ENCODE peak calls at places on chromosomes 5 and 9, in four cellular contexts. B is A549, J is GM12865, V is nephron progenitor cell. E is an unnamed sample.

GRCh38 chr9:34552606-34552981 is 29.8 kb upstream of the ENHO start:
- DNase-seq in B (no peak), J (no peak), V (no peak), E (no peak)

GRCh38 chr9:124436320-124436719 is 13.9 kb upstream of the ADGRD2 start:
- DNase-seq in B (no peak), J (peak; percentile 51), V (no peak), E (no peak)

GRCh38 chr5:76111510-76112174 is 28.5 kb downstream of the SV2C start:
- DNase-seq in B (no peak), J (no peak), V (no peak), E (no peak)

GRCh38 chr9:117293199-117294114 is 121.4 kb downstream of the ASTN2 start:
- DNase-seq in B (no peak), J (no peak), V (no peak), E (no peak)

GRCh38 chr9:111700776-111701175 is 39.4 kb downstream of the GNG10 start:
- DNase-seq in B (no peak), J (no peak), V (no peak), E (no peak)

GRCh38 chr5:176614805-176615478 is 5.0 kb upstream of the GPRIN1 start:
- DNase-seq in B (no peak), J (no peak), V (no peak), E (no peak)

GRCh38 chr9:106893088-106893487 is 30.1 kb downstream of the ZNF462 start:
- DNase-seq in B (peak; percentile 69), J (no peak), V (no peak), E (no peak)

GRCh38 chr9:128341435-128341849 is 1.1 kb downstream of the SLC27A4 start:
- DNase-seq in B (peak; percentile 84), J (peak; percentile 85), V (peak; percentile 65), E (peak; percentile 69)

GRCh38 chr5:14850419-14851066 is 21.0 kb downstream of the ANKH start:
- DNase-seq in B (no peak), J (no peak), V (no peak), E (no peak)

GRCh38 chr9:123356851-123357747 is 1.1 kb downstream of the CRB2 start:
- DNase-seq in B (no peak), J (no peak), V (no peak), E (no peak)

GRCh38 chr5:107669543-107670027 is 1.2 kb downstream of the EFNA5 start:
- DNase-seq in B (peak; percentile 45), J (peak; percentile 57), V (peak; percentile 72), E (peak; percentile 52)

GRCh38 chr5:50990296-50990924 is 324.0 kb downstream of the PARP8 start:
- DNase-seq in B (no peak), J (no peak), V (no peak), E (no peak)

GRCh38 chr5:132055808-132056609 is 4.4 kb upstream of the IL3 start:
- DNase-seq in B (no peak), J (no peak), V (no peak), E (peak; percentile 1)

GRCh38 chr5:98144710-98145109 is 628.8 kb upstream of the RGMB start:
- DNase-seq in B (no peak), J (no peak), V (no peak), E (no peak)

GRCh38 chr5:113606298-113607134 is 93.0 kb downstream of the YTHDC2 start:
- DNase-seq in B (peak; percentile 48), J (peak; percentile 47), V (peak; percentile 62), E (peak; percentile 66)

GRCh38 chr5:10300246-10300645 is 7.5 kb downstream of the CMBL start:
- DNase-seq in B (no peak), J (no peak), V (no peak), E (no peak)

GRCh38 chr9:135821733-135822382 is 85.5 kb downstream of the CAMSAP1 start:
- DNase-seq in B (no peak), J (no peak), V (no peak), E (no peak)

GRCh38 chr5:25405850-25406249 is 761.1 kb upstream of the CDH10 start:
- DNase-seq in B (no peak), J (no peak), V (no peak), E (no peak)

GRCh38 chr5:129241755-129242154 is 147.2 kb downstream of the ISOC1 start:
- DNase-seq in B (no peak), J (no peak), V (no peak), E (no peak)

GRCh38 chr5:142479150-142479549 is 154.3 kb upstream of the SPRY4 start:
- DNase-seq in B (no peak), J (no peak), V (no peak), E (no peak)

GRCh38 chr5:78777901-78778300 is 129.3 kb upstream of the LHFPL2 start:
- DNase-seq in B (no peak), J (no peak), V (no peak), E (no peak)

GRCh38 chr9:115213777-115214428 is 95.9 kb upstream of the TNC start:
- DNase-seq in B (peak; percentile 61), J (no peak), V (no peak), E (no peak)

GRCh38 chr5:163585206-163585605 is 79.8 kb downstream of the MAT2B start:
- DNase-seq in B (no peak), J (no peak), V (no peak), E (no peak)

GRCh38 chr9:127637322-127637847 is 25.3 kb downstream of the STXBP1 start:
- DNase-seq in B (peak; percentile 17), J (no peak), V (no peak), E (no peak)

GRCh38 chr5:149537374-149537959 is 13.8 kb downstream of the CSNK1A1 start:
- DNase-seq in B (no peak), J (no peak), V (no peak), E (no peak)

GRCh38 chr9:122092611-122093506 is at the start of gene TTLL11:
- DNase-seq in B (peak; percentile 93), J (peak; percentile 95), V (peak; percentile 96), E (peak; percentile 92)

GRCh38 chr5:174563899-174564298 is 160.5 kb upstream of the MSX2 start:
- DNase-seq in B (no peak), J (no peak), V (peak; percentile 51), E (peak; percentile 7)

GRCh38 chr5:95808686-95809413 is 13.7 kb downstream of the GLRX start:
- DNase-seq in B (no peak), J (peak; percentile 98), V (no peak), E (no peak)

GRCh38 chr5:138077064-138077696 is 6.7 kb upstream of the WNT8A start:
- DNase-seq in B (peak; percentile 73), J (peak; percentile 61), V (peak; percentile 77), E (peak; percentile 65)

GRCh38 chr5:168679515-168679920 is 100.3 kb upstream of the PANK3 start:
- DNase-seq in B (peak; percentile 71), J (peak; percentile 76), V (peak; percentile 90), E (peak; percentile 82)

GRCh38 chr5:168680395-168680794 is 101.2 kb upstream of the PANK3 start:
- DNase-seq in B (no peak), J (no peak), V (no peak), E (no peak)

GRCh38 chr5:168683247-168683926 is 104.2 kb upstream of the PANK3 start:
- DNase-seq in B (no peak), J (no peak), V (no peak), E (no peak)

GRCh38 chr5:168683927-168684295 is 104.7 kb upstream of the PANK3 start:
- DNase-seq in B (no peak), J (no peak), V (no peak), E (no peak)

GRCh38 chr5:168681556-168682183 is 102.5 kb upstream of the PANK3 start:
- DNase-seq in B (no peak), J (no peak), V (no peak), E (no peak)
- TF ChIP-seq CTCF in B (no peak), J (no peak), V (no peak), E (no peak)

DNA sequence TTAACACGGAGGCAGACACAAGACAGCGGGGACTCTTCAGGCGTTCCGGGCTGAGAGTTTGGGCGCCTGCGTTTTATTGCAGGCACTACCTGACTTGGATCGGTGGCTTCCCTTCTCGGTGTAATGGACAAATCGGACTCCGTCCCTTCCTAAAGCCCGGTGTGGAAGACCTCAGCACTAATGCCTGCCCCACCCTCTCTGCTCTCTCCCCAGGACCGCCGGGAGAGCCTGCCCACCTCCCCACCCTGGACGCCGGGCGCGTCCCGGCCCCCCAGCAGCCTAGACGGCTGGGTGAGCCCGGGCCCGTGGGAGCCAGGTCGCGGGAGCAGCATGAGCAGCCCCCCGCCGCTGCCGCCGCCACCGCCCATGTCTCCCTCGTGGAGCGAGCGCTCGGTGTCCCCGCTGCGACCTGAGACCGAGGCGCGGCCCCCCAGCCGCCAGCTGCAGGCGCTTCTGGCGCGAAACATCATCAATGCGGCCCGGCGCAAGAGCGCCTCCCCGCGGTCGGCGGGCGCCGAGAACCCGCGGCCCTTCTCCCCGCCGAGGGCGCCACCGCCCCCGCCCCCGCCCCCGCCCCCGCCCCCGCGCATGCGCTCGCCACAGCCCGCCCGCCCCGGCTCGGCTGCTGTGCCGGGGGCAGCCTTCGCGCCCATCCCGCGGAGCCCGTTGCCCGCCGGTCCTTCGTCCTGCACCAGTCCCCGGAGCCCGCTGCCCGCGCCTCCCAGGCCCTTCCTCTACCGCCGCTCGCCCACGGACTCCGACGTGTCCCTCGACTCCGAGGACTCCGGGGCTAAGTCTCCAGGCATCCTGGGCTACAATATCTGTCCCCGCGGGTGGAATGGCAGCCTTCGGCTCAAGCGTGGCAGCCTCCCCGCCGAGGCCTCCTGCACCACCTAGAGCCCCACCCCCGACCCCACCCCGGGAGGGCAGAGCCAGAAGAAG is 4.6 kb upstream of the MYOZ3 start:
- DNase-seq in B (peak; percentile 60), J (peak; percentile 79), V (peak; percentile 89), E (peak; percentile 84)
- TF ChIP-seq CTCF in B (peak; percentile 90), J (peak; percentile 71), V (peak; percentile 51), E (peak; percentile 76)

GRCh38 chr5:136799806-136800372 is 434.5 kb upstream of the TRPC7 start:
- DNase-seq in B (no peak), J (no peak), V (no peak), E (no peak)

GRCh38 chr5:136805466-136805865 is 440.1 kb upstream of the TRPC7 start:
- DNase-seq in B (no peak), J (no peak), V (no peak), E (no peak)

GRCh38 chr5:136802382-136802781 is 437.0 kb upstream of the TRPC7 start:
- DNase-seq in B (peak; percentile 24), J (no peak), V (no peak), E (peak; percentile 14)
- TF ChIP-seq CTCF in B (peak; percentile 51), J (no peak), V (peak; percentile 17), E (no peak)

GRCh38 chr9:28363180-28363579 is 789.9 kb upstream of the C9orf72 start:
- DNase-seq in B (no peak), J (no peak), V (no peak), E (no peak)

GRCh38 chr9:28365736-28366135 is 792.5 kb upstream of the C9orf72 start:
- DNase-seq in B (no peak), J (no peak), V (no peak), E (no peak)

GRCh38 chr9:28365020-28365640 is 791.8 kb upstream of the C9orf72 start:
- DNase-seq in B (no peak), J (no peak), V (peak; percentile 4), E (no peak)
- TF ChIP-seq CTCF in B (no peak), J (no peak), V (no peak), E (no peak)

GRCh38 chr9:91771027-91771426 is 179.0 kb downstream of the ROR2 start:
- DNase-seq in B (peak; percentile 22), J (no peak), V (no peak), E (no peak)
- TF ChIP-seq CTCF in B (no peak), J (no peak), V (no peak), E (peak; percentile 10)